ENCODE peak calls at places on chromosome 13, in ten cellular contexts. D, Q, R, K, H, B, L, F, U and J are unnamed samples.

GRCh38 chr13:98083507-98083906 is 59.4 kb upstream of the FARP1 start:
- DNase-seq in D (no peak), Q (no peak), R (no peak), K (no peak), H (no peak), B (no peak), L (peak; percentile 80), F (no peak), U (no peak), J (no peak)

GRCh38 chr13:102900193-102900608 is 54.4 kb downstream of the ERCC5 start:
- DNase-seq in D (no peak), Q (no peak), R (no peak), K (no peak), H (no peak), B (no peak), L (no peak), F (no peak), U (no peak), J (no peak)

GRCh38 chr13:52118595-52118994 is 10.3 kb downstream of the NEK5 start:
- DNase-seq in D (no peak), Q (no peak), R (no peak), K (no peak), H (no peak), B (no peak), L (no peak), F (no peak), U (no peak), J (no peak)

GRCh38 chr13:35697281-35697680 is 220.8 kb upstream of the MAB21L1 start:
- DNase-seq in D (no peak), Q (no peak), R (no peak), K (no peak), H (no peak), B (no peak), L (no peak), F (no peak), U (no peak), J (no peak)

GRCh38 chr13:95128045-95128643 is 173.1 kb downstream of the ABCC4 start:
- DNase-seq in D (no peak), Q (peak; percentile 31), R (peak; percentile 22), K (no peak), H (no peak), B (no peak), L (peak; percentile 86), F (no peak), U (no peak), J (peak; percentile 54)

GRCh38 chr13:73251866-73252265 is 193.1 kb downstream of the KLF5 start:
- DNase-seq in D (no peak), Q (no peak), R (no peak), K (no peak), H (no peak), B (no peak), L (peak; percentile 61), F (no peak), U (no peak), J (no peak)

GRCh38 chr13:31767175-31767900 is 28.0 kb downstream of the RXFP2 start:
- DNase-seq in D (no peak), Q (no peak), R (no peak), K (no peak), H (no peak), B (no peak), L (peak; percentile 82), F (no peak), U (no peak), J (no peak)

GRCh38 chr13:46962286-46962941 is 65.6 kb upstream of the HTR2A start:
- DNase-seq in D (no peak), Q (no peak), R (no peak), K (no peak), H (no peak), B (no peak), L (peak; percentile 9), F (no peak), U (no peak), J (no peak)

GRCh38 chr13:97369269-97369893 is 64.6 kb upstream of the RAP2A start:
- DNase-seq in D (no peak), Q (no peak), R (no peak), K (no peak), H (no peak), B (no peak), L (peak; percentile 29), F (no peak), U (no peak), J (no peak)

GRCh38 chr13:98508280-98509074 is 68.4 kb downstream of the STK24 start:
- DNase-seq in D (no peak), Q (no peak), R (no peak), K (no peak), H (no peak), B (no peak), L (peak; percentile 96), F (no peak), U (no peak), J (no peak)

GRCh38 chr13:114318624-114319023 is 4.3 kb downstream of the CHAMP1 start:
- DNase-seq in D (no peak), Q (no peak), R (no peak), K (no peak), H (no peak), B (no peak), L (no peak), F (no peak), U (no peak), J (no peak)

GRCh38 chr13:84192125-84192524 is 309.9 kb upstream of the SLITRK1 start:
- DNase-seq in D (no peak), Q (no peak), R (no peak), K (no peak), H (no peak), B (no peak), L (peak; percentile 18), F (no peak), U (no peak), J (no peak)

GRCh38 chr13:51881296-51881695 is 19.5 kb downstream of the CCDC70 start:
- DNase-seq in D (no peak), Q (no peak), R (no peak), K (no peak), H (no peak), B (no peak), L (no peak), F (no peak), U (no peak), J (no peak)

GRCh38 chr13:54787754-54788153 is 1759.1 kb downstream of the OLFM4 start:
- DNase-seq in D (no peak), Q (no peak), R (no peak), K (no peak), H (no peak), B (no peak), L (no peak), F (no peak), U (no peak), J (no peak)

GRCh38 chr13:75812751-75813181 is 176.6 kb downstream of the LMO7 start:
- DNase-seq in D (no peak), Q (no peak), R (no peak), K (no peak), H (no peak), B (no peak), L (no peak), F (no peak), U (no peak), J (no peak)

GRCh38 chr13:44147222-44147621 is 226.4 kb upstream of the SERP2 start:
- DNase-seq in D (no peak), Q (no peak), R (no peak), K (no peak), H (no peak), B (no peak), L (peak; percentile 40), F (no peak), U (no peak), J (no peak)

GRCh38 chr13:34700155-34700554 is 241.9 kb upstream of the NBEA start:
- DNase-seq in D (no peak), Q (no peak), R (no peak), K (no peak), H (no peak), B (no peak), L (no peak), F (no peak), U (no peak), J (no peak)

GRCh38 chr13:99526549-99526948 is 25.3 kb downstream of the TM9SF2 start:
- DNase-seq in D (no peak), Q (no peak), R (no peak), K (no peak), H (no peak), B (no peak), L (no peak), F (no peak), U (no peak), J (no peak)

GRCh38 chr13:74930402-74931165 is 551.4 kb downstream of the TBC1D4 start:
- DNase-seq in D (no peak), Q (no peak), R (no peak), K (no peak), H (no peak), B (no peak), L (peak; percentile 93), F (no peak), U (no peak), J (no peak)

GRCh38 chr13:20359335-20359734 is 127.2 kb upstream of the GJB6 start:
- DNase-seq in D (no peak), Q (no peak), R (no peak), K (no peak), H (no peak), B (no peak), L (peak; percentile 98), F (no peak), U (peak; percentile 23), J (no peak)

GRCh38 chr13:106232680-106233079 is 302.8 kb downstream of the EFNB2 start:
- DNase-seq in D (no peak), Q (peak; percentile 91), R (no peak), K (no peak), H (no peak), B (no peak), L (no peak), F (no peak), U (no peak), J (peak; percentile 32)

GRCh38 chr13:19781526-19781925 is 1.2 kb downstream of the PSPC1 start:
- DNase-seq in D (no peak), Q (no peak), R (no peak), K (no peak), H (no peak), B (no peak), L (no peak), F (no peak), U (no peak), J (no peak)

GRCh38 chr13:89383891-89384290 is 1712.7 kb downstream of the SLITRK5 start:
- DNase-seq in D (no peak), Q (no peak), R (no peak), K (no peak), H (no peak), B (no peak), L (no peak), F (no peak), U (no peak), J (no peak)

GRCh38 chr13:107339209-107339608 is 771.3 kb upstream of the ARGLU1 start:
- DNase-seq in D (no peak), Q (no peak), R (no peak), K (no peak), H (no peak), B (no peak), L (peak; percentile 77), F (no peak), U (no peak), J (no peak)

GRCh38 chr13:92719868-92720267 is 506.7 kb upstream of the GPC6 start:
- DNase-seq in D (no peak), Q (peak; percentile 97), R (no peak), K (peak; percentile 11), H (no peak), B (no peak), L (no peak), F (no peak), U (no peak), J (peak; percentile 90)